ENCODE peak calls at places on chromosomes 7 and 10, in four cellular contexts. R is HepG2, S is GM12878, Q is K562. U is an unnamed sample.

GRCh38 chr7:51317582-51317910 is 937 bp upstream of the COBL start:
- DNase-seq in S (no peak), Q (no peak), R (no peak), U (no peak)

GRCh38 chr10:58807631-58808024 is 295.0 kb downstream of the BICC1 start:
- DNase-seq in R (peak), Q (no peak), S (no peak), U (no peak)

GRCh38 chr7:194257-194995 is 2.1 kb downstream of the FAM20C start:
- DNase-seq in R (peak), Q (no peak), S (no peak), U (peak)

GRCh38 chr7:51111256-51111655 is 205.4 kb downstream of the COBL start:
- DNase-seq in R (no peak), Q (no peak), S (no peak), U (no peak)

GRCh38 chr7:91169819-91170218 is 94.4 kb upstream of the FZD1 start:
- DNase-seq in R (no peak), S (no peak), Q (no peak), U (peak)

GRCh38 chr7:133562617-133563016 is 309.7 kb downstream of the EXOC4 start:
- DNase-seq in R (no peak), Q (no peak), S (no peak), U (no peak)

GRCh38 chr7:1847260-1848001 is 177.4 kb downstream of the ELFN1 start:
- DNase-seq in Q (no peak), R (no peak), S (no peak), U (no peak)

GRCh38 chr7:30453859-30454258 is 24.7 kb downstream of the NOD1 start:
- DNase-seq in Q (no peak), R (no peak), S (no peak), U (no peak)

GRCh38 chr10:59708816-59709471 is 706 bp downstream of the SLC16A9 start:
- DNase-seq in R (no peak), S (no peak), Q (peak), U (peak)

GRCh38 chr10:112071596-112072133 is 111.9 kb downstream of the GPAM start:
- DNase-seq in S (no peak), R (no peak), Q (no peak), U (no peak)

GRCh38 chr7:34354906-34355305 is 303.1 kb upstream of the NPSR1 start:
- DNase-seq in Q (no peak), R (no peak), S (no peak), U (no peak)

GRCh38 chr10:97534746-97535367 is 36.1 kb downstream of the UBTD1 start:
- DNase-seq in S (no peak), R (peak), Q (peak), U (peak)

GRCh38 chr7:99031496-99031895 is 112.4 kb downstream of the SMURF1 start:
- DNase-seq in Q (no peak), S (no peak), R (no peak), U (no peak)

GRCh38 chr10:30842185-30842584 is 189.5 kb downstream of the ZNF438 start:
- DNase-seq in Q (no peak), S (no peak), R (no peak), U (no peak)

GRCh38 chr7:24728503-24729364 is 28.5 kb downstream of the GSDME start:
- DNase-seq in S (no peak), Q (no peak), R (no peak), U (no peak)

GRCh38 chr7:156722427-156722826 is 81.9 kb downstream of the RNF32 start:
- DNase-seq in S (no peak), Q (no peak), R (no peak), U (peak)

GRCh38 chr7:156725074-156725473 is 84.5 kb downstream of the RNF32 start:
- DNase-seq in R (no peak), S (no peak), Q (no peak), U (no peak)

GRCh38 chr7:156731651-156732050 is 91.1 kb downstream of the RNF32 start:
- DNase-seq in S (no peak), Q (no peak), R (no peak), U (no peak)

DNA sequence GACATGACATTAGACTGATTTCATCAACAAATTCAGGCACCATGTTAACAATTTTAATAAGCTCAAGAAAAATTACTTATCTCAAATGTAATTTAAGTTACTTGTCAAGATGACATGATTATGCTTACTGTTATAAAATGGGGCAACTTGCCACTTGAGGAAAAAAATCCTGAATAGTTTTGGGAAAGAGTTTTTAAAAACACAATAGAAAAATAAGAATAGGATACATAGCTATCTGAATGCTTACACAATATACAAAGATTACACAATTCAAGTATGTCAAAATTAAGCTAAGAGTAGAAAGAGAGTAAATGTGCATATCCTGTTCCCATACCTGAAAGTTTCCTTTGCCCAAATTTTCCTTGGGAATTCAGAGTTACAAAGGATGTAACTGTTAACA is 85.4 kb downstream of the RNF32 start:
- DNase-seq in Q (no peak), R (no peak), S (no peak), U (no peak)
- TF ChIP-seq NFIC in Q (no peak), R (no peak), S (no peak), U (no peak)

GRCh38 chr7:11505471-11505870 is 326.5 kb downstream of the THSD7A start:
- DNase-seq in S (no peak), Q (no peak), R (no peak), U (no peak)

GRCh38 chr7:11513460-11513859 is 318.5 kb downstream of the THSD7A start:
- DNase-seq in S (no peak), R (no peak), Q (no peak), U (no peak)

GRCh38 chr7:11507929-11508328 is 324.1 kb downstream of the THSD7A start:
- DNase-seq in R (no peak), Q (no peak), S (no peak), U (no peak)
- TF ChIP-seq NFIC in R (no peak), Q (no peak), S (no peak), U (no peak)

GRCh38 chr10:103709341-103709920 is 145.9 kb downstream of the SH3PXD2A start:
- DNase-seq in R (no peak), S (no peak), Q (no peak), U (no peak)
- TF ChIP-seq NFIC in R (no peak), S (no peak), Q (no peak), U (no peak)

GRCh38 chr7:157830331-157830730 is 493.5 kb downstream of the DNAJB6 start:
- DNase-seq in S (no peak), Q (no peak), R (no peak), U (no peak)
- TF ChIP-seq NFIC in S (no peak), Q (no peak), R (no peak), U (no peak)

GRCh38 chr10:77844177-77844576 is 82.4 kb downstream of the DLG5 start:
- DNase-seq in Q (no peak), S (no peak), R (no peak), U (no peak)
- TF ChIP-seq NFIC in Q (no peak), S (no peak), R (no peak), U (no peak)